ENCODE peak calls at places on chromosomes 16 and 17, in seven cellular contexts. Q is transverse colon, Z is A549, O is sigmoid colon, E is stomach, H is esophagus muscularis mucosa, D is SK-N-SH. Y is an unnamed sample. For H3K4me1, the result is how much of the 10 kb centered on the place peaks cover.

GRCh38 chr16:56425439-56425832 is at the start of gene AMFR:
- DNase-seq in Z (peak), H (no peak), D (peak), Q (peak), E (peak), O (peak), Y (peak)

GRCh38 chr17:13036776-13037175 is 18.9 kb upstream of the ELAC2 start:
- DNase-seq in H (no peak), E (no peak), Q (no peak), Z (no peak), D (no peak), O (no peak), Y (no peak)

GRCh38 chr16:21264226-21265036 is 13.7 kb downstream of the CRYM start:
- DNase-seq in E (no peak), H (peak), D (no peak), Q (peak), Z (no peak), O (no peak), Y (no peak)

GRCh38 chr16:89764711-89765201 is 43.4 kb downstream of the ZNF276 start:
- DNase-seq in D (no peak), Z (no peak), H (peak), E (peak), O (no peak), Q (peak), Y (no peak)

GRCh38 chr17:55410722-55411462 is 10.7 kb downstream of the MMD start:
- DNase-seq in Z (no peak), D (peak), Q (no peak), E (no peak), H (no peak), O (no peak), Y (peak)

GRCh38 chr16:252366-253337 is 18.0 kb downstream of the FAM234A start:
- DNase-seq in Z (no peak), O (no peak), E (no peak), Q (peak), D (no peak), H (no peak), Y (no peak)

GRCh38 chr17:27544350-27545131 is 86.4 kb upstream of the LGALS9 start:
- DNase-seq in H (no peak), D (no peak), E (no peak), Q (no peak), Z (no peak), O (no peak), Y (no peak)

GRCh38 chr17:77229786-77230435 is 89.1 kb downstream of the SEC14L1 start:
- DNase-seq in D (no peak), Z (no peak), H (no peak), Q (no peak), E (no peak), O (no peak), Y (no peak)

GRCh38 chr16:1036121-1036520 is 36.4 kb upstream of the SSTR5 start:
- DNase-seq in O (no peak), D (no peak), E (no peak), Q (no peak), H (no peak), Z (no peak), Y (no peak)

GRCh38 chr16:17414916-17415315 is 55.8 kb downstream of the XYLT1 start:
- DNase-seq in Z (no peak), H (no peak), E (no peak), O (no peak), Q (no peak), D (no peak), Y (no peak)

GRCh38 chr16:25034916-25035315 is 19.7 kb upstream of the ARHGAP17 start:
- DNase-seq in Z (no peak), Q (no peak), E (no peak), O (no peak), H (no peak), D (no peak), Y (no peak)

GRCh38 chr17:70195091-70195490 is 25.8 kb downstream of the KCNJ2 start:
- DNase-seq in E (no peak), H (no peak), Z (no peak), O (no peak), Q (no peak), D (no peak), Y (no peak)

GRCh38 chr16:77993111-77993571 is 29.2 kb upstream of the CLEC3A start:
- DNase-seq in E (no peak), Z (no peak), Q (no peak), D (no peak), H (no peak), O (no peak), Y (no peak)

GRCh38 chr16:85126731-85127662 is 14.7 kb upstream of the CIBAR2 start:
- DNase-seq in O (no peak), D (peak), Q (no peak), Z (no peak), H (no peak), E (no peak), Y (peak)

GRCh38 chr17:77098884-77099545 is 41.8 kb upstream of the SEC14L1 start:
- DNase-seq in E (peak), O (peak), Z (no peak), D (no peak), H (no peak), Q (peak), Y (peak)

GRCh38 chr17:2263183-2263954 is 40.2 kb downstream of the SMG6 start:
- DNase-seq in Q (no peak), Z (no peak), E (no peak), O (no peak), D (no peak), H (no peak), Y (no peak)

GRCh38 chr17:35731239-35731931 is at the start of gene RASL10B:
- DNase-seq in E (peak), Z (no peak), D (peak), Q (peak), H (peak), O (peak), Y (peak)

GRCh38 chr16:20928774-20929411 is 28.3 kb downstream of the LYRM1 start:
- DNase-seq in H (no peak), E (no peak), O (no peak), Q (no peak), Z (no peak), D (no peak), Y (no peak)

GRCh38 chr17:6775871-6776405 is at the start of gene FBXO39:
- DNase-seq in Z (no peak), O (no peak), E (no peak), H (peak), Q (no peak), D (no peak), Y (no peak)

GRCh38 chr17:38598536-38598935 is 7.2 kb downstream of the SRCIN1 start:
- DNase-seq in H (no peak), O (no peak), D (peak), Q (peak), E (peak), Z (peak), Y (no peak)

GRCh38 chr17:76867578-76868175 is 527 bp upstream of the MGAT5B start:
- DNase-seq in O (no peak), H (no peak), Q (no peak), Z (peak), D (peak), E (no peak), Y (no peak)

GRCh38 chr17:17168401-17168800 is 37.7 kb downstream of the PLD6 start:
- DNase-seq in Z (no peak), E (no peak), O (no peak), H (no peak), Q (no peak), D (no peak), Y (no peak)

GRCh38 chr17:78390241-78391050 is 12.0 kb downstream of the PGS1 start:
- DNase-seq in H (no peak), Q (no peak), O (peak), D (peak), E (no peak), Z (peak), Y (no peak)

GRCh38 chr17:78391843-78392242 is 13.4 kb downstream of the PGS1 start:
- DNase-seq in Q (no peak), E (no peak), D (no peak), H (no peak), O (no peak), Z (peak), Y (no peak)

GRCh38 chr17:78387982-78388941 is 9.8 kb downstream of the PGS1 start:
- DNase-seq in E (no peak), O (peak), D (no peak), Z (no peak), Q (peak), H (no peak), Y (peak)

GRCh38 chr17:78392295-78392694 is 13.8 kb downstream of the PGS1 start:
- DNase-seq in H (no peak), Z (no peak), O (no peak), D (no peak), E (no peak), Q (no peak), Y (no peak)

GRCh38 chr17:78391051-78391431 is 12.6 kb downstream of the PGS1 start:
- DNase-seq in O (no peak), D (no peak), Z (no peak), H (no peak), Q (no peak), E (no peak), Y (no peak)
- H3K4me1 ChIP-seq in O (under half), D (under half), Z (under half), H (half or more), Q (under half), E (half or more), Y (half or more)

GRCh38 chr17:34318474-34318873 is 761 bp upstream of the CCL8 start:
- DNase-seq in Z (peak), E (no peak), D (no peak), Q (no peak), O (no peak), H (no peak), Y (no peak)
- TF ChIP-seq CTCF in Z (no peak), E (no peak), D (peak), Q (no peak), O (no peak), H (no peak), Y (no peak)

GRCh38 chr17:74442670-74443515 is 11.0 kb downstream of the GPRC5C start:
- DNase-seq in Q (peak), D (peak), E (peak), H (peak), O (peak), Z (peak), Y (peak)
- TF ChIP-seq EP300 in Q (no peak), D (no peak), E (peak), H (peak), O (peak), Z (no peak), Y (no peak)

GRCh38 chr17:49779730-49780220 is 8.7 kb upstream of the KAT7 start:
- DNase-seq in Q (peak), Z (peak), D (peak), H (no peak), O (no peak), E (no peak), Y (peak)
- H3K4me1 ChIP-seq in Q (under half), Z (under half), D (under half), H (half or more), O (half or more), E (half or more), Y (under half)

GRCh38 chr17:31443386-31443785 is 51.9 kb downstream of the RAB11FIP4 start:
- DNase-seq in O (no peak), Q (no peak), E (no peak), D (no peak), Z (no peak), H (no peak), Y (no peak)

GRCh38 chr17:31448467-31449077 is 57.1 kb downstream of the RAB11FIP4 start:
- DNase-seq in Q (no peak), O (no peak), Z (no peak), D (no peak), H (no peak), E (no peak), Y (no peak)

GRCh38 chr17:31444026-31444425 is 52.6 kb downstream of the RAB11FIP4 start:
- DNase-seq in D (no peak), O (no peak), E (no peak), Z (no peak), Q (no peak), H (no peak), Y (no peak)

GRCh38 chr17:31449746-31450145 is 58.3 kb downstream of the RAB11FIP4 start:
- DNase-seq in Z (no peak), O (no peak), D (no peak), Q (no peak), E (no peak), H (no peak), Y (no peak)

DNA sequence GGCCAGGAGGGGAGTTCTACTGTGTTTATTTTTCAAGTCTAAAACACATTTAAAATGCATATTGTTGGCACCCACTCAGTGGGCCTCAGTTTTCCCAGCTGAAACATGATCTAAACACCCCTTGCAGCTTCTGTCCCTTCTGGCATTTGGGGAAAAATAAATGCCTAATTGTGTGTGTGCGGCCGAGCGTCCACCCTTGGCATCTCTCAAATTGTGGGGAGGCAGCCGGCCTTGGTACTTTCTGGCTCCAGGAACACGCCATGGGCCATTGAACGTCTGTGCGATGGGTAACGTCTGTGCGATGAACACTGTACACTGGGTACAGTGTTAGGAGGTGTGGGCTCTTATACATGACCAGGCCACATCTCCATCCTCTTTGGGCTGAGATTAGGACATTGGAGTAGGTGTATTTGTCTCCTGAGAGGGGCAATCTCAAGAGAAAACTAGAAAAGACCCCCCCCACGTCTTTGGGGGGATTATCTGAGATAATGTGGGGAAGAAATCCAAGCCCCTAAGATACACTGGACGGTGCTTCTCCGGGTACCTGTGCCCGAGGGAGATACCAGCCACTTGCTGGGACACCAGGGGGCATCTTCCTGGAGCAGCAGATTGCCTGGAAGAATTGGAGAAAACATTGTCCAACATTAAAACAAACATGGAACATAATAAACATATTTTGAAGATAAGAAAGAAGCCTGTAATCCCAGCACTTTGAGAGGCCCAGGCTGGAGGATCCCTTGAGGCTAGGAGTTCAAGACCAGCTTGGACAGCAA is 54.9 kb downstream of the RAB11FIP4 start:
- DNase-seq in Q (no peak), O (no peak), D (no peak), E (no peak), H (no peak), Z (peak), Y (no peak)
- TF ChIP-seq CTCF in Q (no peak), O (no peak), D (peak), E (no peak), H (no peak), Z (peak), Y (no peak)

GRCh38 chr17:43958953-43959352 is 5.2 kb upstream of the PYY start:
- DNase-seq in O (no peak), Q (no peak), D (no peak), H (no peak), Z (no peak), E (no peak), Y (no peak)
- TF ChIP-seq EP300 in O (no peak), Q (no peak), D (no peak), H (no peak), Z (no peak), E (no peak), Y (no peak)

DNA sequence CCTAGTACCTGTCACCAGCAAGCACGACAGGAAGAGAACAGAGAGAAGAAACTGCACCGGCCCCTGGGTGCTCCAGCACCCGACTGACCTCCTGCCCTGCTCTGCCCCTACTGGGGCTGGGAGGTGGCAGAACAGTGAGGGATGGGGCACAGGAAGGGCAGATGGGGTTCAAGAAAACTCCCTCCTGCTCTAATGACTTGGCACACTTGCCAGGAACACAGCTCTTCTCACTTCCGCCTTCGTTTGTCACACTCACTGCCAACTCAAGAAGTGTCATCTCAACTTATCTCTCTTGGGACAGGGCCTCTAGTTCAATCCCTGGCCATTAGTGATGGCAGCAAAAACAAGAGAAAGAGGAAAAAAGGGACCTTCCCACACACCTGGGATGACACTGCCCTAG is 42.7 kb upstream of the ICAM2 start:
- DNase-seq in H (no peak), E (no peak), D (no peak), Z (no peak), O (no peak), Q (no peak), Y (no peak)
- H3K4me1 ChIP-seq in H (under half), E (under half), D (under half), Z (under half), O (under half), Q (under half), Y (under half)

GRCh38 chr17:29242790-29243189 is 3.9 kb upstream of the CRYBA1 start:
- DNase-seq in Z (no peak), E (no peak), O (no peak), Q (no peak), D (no peak), H (peak), Y (no peak)

GRCh38 chr17:29243792-29244191 is 2.9 kb upstream of the CRYBA1 start:
- DNase-seq in H (peak), O (no peak), E (no peak), Q (no peak), D (peak), Z (peak), Y (no peak)

GRCh38 chr17:29242051-29242450 is 4.6 kb upstream of the CRYBA1 start:
- DNase-seq in Z (no peak), H (no peak), Q (no peak), D (no peak), E (no peak), O (no peak), Y (no peak)

GRCh38 chr17:29240477-29240876 is 6.2 kb upstream of the CRYBA1 start:
- DNase-seq in E (no peak), D (no peak), Z (peak), O (no peak), Q (no peak), H (peak), Y (no peak)

GRCh38 chr17:29241015-29241963 is 5.4 kb upstream of the CRYBA1 start:
- DNase-seq in E (no peak), D (peak), O (no peak), H (peak), Z (peak), Q (no peak), Y (peak)
- TF ChIP-seq CTCF in E (no peak), D (peak), O (no peak), H (no peak), Z (no peak), Q (no peak), Y (no peak)

GRCh38 chr17:72121164-72122001 is 563 bp downstream of the SOX9 start:
- DNase-seq in D (peak), Z (peak), E (peak), H (no peak), Q (peak), O (peak), Y (peak)

GRCh38 chr17:72119280-72119962 is 1.4 kb upstream of the SOX9 start:
- DNase-seq in D (no peak), Q (no peak), H (no peak), O (no peak), E (no peak), Z (no peak), Y (no peak)

GRCh38 chr17:72119963-72120877 is 600 bp upstream of the SOX9 start:
- DNase-seq in E (peak), H (no peak), O (peak), Q (peak), D (peak), Z (no peak), Y (peak)

GRCh38 chr17:72122002-72122310 is 1.1 kb downstream of the SOX9 start:
- DNase-seq in D (no peak), E (no peak), Z (no peak), O (no peak), Q (no peak), H (no peak), Y (no peak)

GRCh38 chr17:72120878-72121163 is at the start of gene SOX9:
- DNase-seq in D (peak), E (peak), H (no peak), Q (peak), O (peak), Z (peak), Y (peak)
- TF ChIP-seq EP300 in D (no peak), E (no peak), H (no peak), Q (no peak), O (no peak), Z (no peak), Y (no peak)

Y was measured in upper lobe of left lung.